ENCODE peak calls at places on chromosomes 2 and 18, in four cellular contexts. One of them, this sample, is unnamed.

GRCh38 chr2:129565710-129566109 is 413.8 kb upstream of the RAB6C start:
- DNase-seq in IMR-90: no peak
- DNase-seq in A549: no peak
- DNase-seq in K562: no peak
- DNase-seq in this sample: no peak

GRCh38 chr2:137969418-137969765 is 5.1 kb downstream of the HNMT start:
- DNase-seq in IMR-90: peak
- DNase-seq in A549: no peak
- DNase-seq in K562: no peak
- DNase-seq in this sample: no peak

GRCh38 chr2:238921681-238922319 is 73.9 kb downstream of the TWIST2 start:
- DNase-seq in IMR-90: no peak
- DNase-seq in A549: no peak
- DNase-seq in K562: no peak
- DNase-seq in this sample: no peak

GRCh38 chr2:144514731-144515424 is 5.0 kb downstream of the ZEB2 start:
- DNase-seq in IMR-90: no peak
- DNase-seq in A549: no peak
- DNase-seq in K562: peak
- DNase-seq in this sample: no peak

GRCh38 chr18:48292787-48293409 is 116.3 kb downstream of the ZBTB7C start:
- DNase-seq in IMR-90: no peak
- DNase-seq in A549: no peak
- DNase-seq in K562: no peak
- DNase-seq in this sample: no peak

GRCh38 chr2:177617849-177618248 is 225.3 kb downstream of the AGPS start:
- DNase-seq in IMR-90: no peak
- DNase-seq in A549: no peak
- DNase-seq in K562: no peak
- DNase-seq in this sample: no peak

GRCh38 chr2:212777020-212777491 is 238.5 kb upstream of the ERBB4 start:
- DNase-seq in IMR-90: peak
- DNase-seq in A549: peak
- DNase-seq in K562: peak
- DNase-seq in this sample: peak

GRCh38 chr2:180910831-180911665 is 69.4 kb upstream of the UBE2E3 start:
- DNase-seq in IMR-90: peak
- DNase-seq in A549: no peak
- DNase-seq in K562: no peak
- DNase-seq in this sample: no peak

GRCh38 chr2:171227066-171227782 is 66.5 kb upstream of the TLK1 start:
- DNase-seq in IMR-90: peak
- DNase-seq in A549: no peak
- DNase-seq in K562: no peak
- DNase-seq in this sample: no peak

GRCh38 chr2:230473378-230473777 is 57.4 kb downstream of the SP100 start:
- DNase-seq in IMR-90: no peak
- DNase-seq in A549: no peak
- DNase-seq in K562: no peak
- DNase-seq in this sample: no peak

GRCh38 chr2:218895326-218895725 is 14.7 kb downstream of the WNT10A start:
- DNase-seq in IMR-90: no peak
- DNase-seq in A549: no peak
- DNase-seq in K562: no peak
- DNase-seq in this sample: no peak

GRCh38 chr2:96180002-96180401 is 28.6 kb downstream of the STARD7 start:
- DNase-seq in IMR-90: no peak
- DNase-seq in A549: no peak
- DNase-seq in K562: no peak
- DNase-seq in this sample: no peak

GRCh38 chr2:219168526-219168925 is 1.3 kb downstream of the SLC23A3 start:
- DNase-seq in IMR-90: no peak
- DNase-seq in A549: no peak
- DNase-seq in K562: no peak
- DNase-seq in this sample: no peak

GRCh38 chr2:157936464-157936863 is 60.3 kb upstream of the ACVR1 start:
- DNase-seq in IMR-90: no peak
- DNase-seq in A549: no peak
- DNase-seq in K562: no peak
- DNase-seq in this sample: no peak

GRCh38 chr2:17754773-17755425 is 961 bp downstream of the GEN1 start:
- DNase-seq in IMR-90: no peak
- DNase-seq in A549: no peak
- DNase-seq in K562: peak
- DNase-seq in this sample: peak

GRCh38 chr2:102141915-102142828 is at the start of gene IL1R1:
- DNase-seq in IMR-90: peak
- DNase-seq in A549: peak
- DNase-seq in K562: peak
- DNase-seq in this sample: peak

GRCh38 chr2:20514596-20515269 is 67.9 kb downstream of the RHOB start:
- DNase-seq in IMR-90: peak
- DNase-seq in A549: no peak
- DNase-seq in K562: no peak
- DNase-seq in this sample: no peak

GRCh38 chr2:200288670-200289429 is 17.6 kb upstream of the SPATS2L start:
- DNase-seq in IMR-90: peak
- DNase-seq in A549: no peak
- DNase-seq in K562: no peak
- DNase-seq in this sample: no peak

GRCh38 chr2:8860239-8860638 is 22.8 kb upstream of the KIDINS220 start:
- DNase-seq in IMR-90: no peak
- DNase-seq in A549: no peak
- DNase-seq in K562: no peak
- DNase-seq in this sample: no peak

GRCh38 chr18:43571078-43571689 is 293.9 kb upstream of the SYT4 start:
- DNase-seq in IMR-90: peak
- DNase-seq in A549: peak
- DNase-seq in K562: peak
- DNase-seq in this sample: peak

GRCh38 chr2:99775585-99775984 is 285.8 kb upstream of the REV1 start:
- DNase-seq in IMR-90: peak
- DNase-seq in A549: no peak
- DNase-seq in K562: no peak
- DNase-seq in this sample: no peak

GRCh38 chr2:72326759-72327158 is 179.1 kb upstream of the CYP26B1 start:
- DNase-seq in IMR-90: no peak
- DNase-seq in A549: no peak
- DNase-seq in K562: peak
- DNase-seq in this sample: no peak

GRCh38 chr18:34342960-34343359 is 118.2 kb upstream of the NOL4 start:
- DNase-seq in IMR-90: peak
- DNase-seq in A549: no peak
- DNase-seq in K562: no peak
- DNase-seq in this sample: no peak

GRCh38 chr18:56662502-56662901 is 11.3 kb downstream of the WDR7 start:
- DNase-seq in IMR-90: no peak
- DNase-seq in A549: no peak
- DNase-seq in K562: no peak
- DNase-seq in this sample: no peak

GRCh38 chr2:65379721-65380171 is 52.7 kb downstream of the SPRED2 start:
- DNase-seq in IMR-90: no peak
- DNase-seq in A549: no peak
- DNase-seq in K562: no peak
- DNase-seq in this sample: peak

GRCh38 chr2:75574106-75574505 is 13.4 kb upstream of the EVA1A start:
- DNase-seq in IMR-90: peak
- DNase-seq in A549: no peak
- DNase-seq in K562: no peak
- DNase-seq in this sample: no peak

GRCh38 chr2:158795110-158795924 is at the start of gene DAPL1:
- DNase-seq in IMR-90: no peak
- DNase-seq in A549: no peak
- DNase-seq in K562: no peak
- DNase-seq in this sample: no peak

GRCh38 chr2:189204322-189204941 is 24.9 kb upstream of the COL5A2 start:
- DNase-seq in IMR-90: peak
- DNase-seq in A549: no peak
- DNase-seq in K562: no peak
- DNase-seq in this sample: no peak

GRCh38 chr2:18871430-18871829 is 282.1 kb upstream of the NT5C1B start:
- DNase-seq in IMR-90: no peak
- DNase-seq in A549: no peak
- DNase-seq in K562: no peak
- DNase-seq in this sample: no peak

GRCh38 chr2:85273732-85274731 is 53.8 kb downstream of the TGOLN2 start:
- DNase-seq in IMR-90: peak
- DNase-seq in A549: no peak
- DNase-seq in K562: peak
- DNase-seq in this sample: peak

GRCh38 chr18:29154196-29154757 is 977.3 kb upstream of the CDH2 start:
- DNase-seq in IMR-90: peak
- DNase-seq in A549: no peak
- DNase-seq in K562: no peak
- DNase-seq in this sample: no peak

DNA sequence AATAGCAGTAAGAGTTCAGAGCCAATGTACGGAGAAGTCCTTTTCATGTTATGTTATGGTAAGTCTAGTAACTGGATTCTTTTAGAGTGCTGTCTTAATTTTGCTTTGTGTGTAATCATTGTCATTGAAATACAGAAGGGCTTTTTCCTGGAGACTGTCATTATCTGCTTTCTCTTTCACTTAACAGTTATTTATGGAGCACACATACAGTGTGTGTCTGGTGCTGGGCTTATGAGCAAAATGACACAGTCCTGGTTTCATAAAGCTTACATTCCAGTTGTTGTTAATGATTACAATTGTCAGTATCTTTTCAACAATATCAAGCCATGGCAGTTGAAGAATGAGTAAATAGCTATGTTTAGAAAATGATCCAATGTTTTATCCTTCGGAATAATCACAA is 95.5 kb downstream of the CCDC102B start:
- DNase-seq in IMR-90: no peak
- DNase-seq in A549: no peak
- DNase-seq in K562: no peak
- DNase-seq in this sample: no peak
- TF ChIP-seq MAZ in IMR-90: no peak
- TF ChIP-seq MAZ in A549: no peak
- TF ChIP-seq MAZ in K562: no peak
- TF ChIP-seq MAZ in this sample: no peak

DNA sequence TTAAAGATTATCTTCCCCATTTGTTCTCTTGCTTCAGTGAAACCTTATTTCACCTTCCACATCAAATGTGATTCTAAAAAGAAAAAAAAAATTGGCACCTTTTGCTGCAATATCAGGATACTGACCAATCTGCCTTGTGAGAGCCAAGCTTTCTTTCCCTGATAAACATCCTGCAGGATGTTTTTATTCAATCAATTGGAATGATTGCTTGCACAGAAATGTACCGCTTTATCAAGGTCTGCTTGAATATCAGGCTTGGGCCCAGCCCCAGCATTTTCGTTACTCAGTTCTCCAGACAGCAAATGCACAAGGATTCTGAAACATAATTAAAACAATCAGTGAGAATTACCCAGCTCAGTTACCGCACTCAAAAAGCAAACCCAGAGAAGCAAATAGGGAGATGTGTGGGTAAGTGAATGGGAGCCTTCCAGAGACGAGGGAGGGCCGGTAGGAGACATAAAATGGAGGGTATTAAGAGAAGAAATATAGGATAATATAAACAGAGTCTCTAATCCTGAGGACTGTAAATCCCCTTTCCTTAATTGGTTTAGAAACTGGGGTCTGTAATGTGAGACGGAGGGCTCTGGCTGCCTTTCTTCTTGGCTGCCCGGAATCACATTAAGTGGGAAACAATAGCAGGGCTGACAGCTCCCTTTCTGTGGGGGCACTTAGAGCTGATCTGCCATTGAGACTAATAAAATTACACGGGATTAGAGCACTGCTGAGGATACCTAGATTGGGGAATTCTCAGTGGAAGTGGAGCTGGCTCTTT is 291.8 kb downstream of the ICOS start:
- DNase-seq in IMR-90: no peak
- DNase-seq in A549: no peak
- DNase-seq in K562: no peak
- DNase-seq in this sample: no peak
- TF ChIP-seq MAZ in IMR-90: no peak
- TF ChIP-seq MAZ in A549: no peak
- TF ChIP-seq MAZ in K562: no peak
- TF ChIP-seq MAZ in this sample: no peak

GRCh38 chr2:223415071-223415470 is 187.1 kb downstream of the SCG2 start:
- DNase-seq in IMR-90: no peak
- DNase-seq in A549: no peak
- DNase-seq in K562: no peak
- DNase-seq in this sample: no peak

GRCh38 chr2:223414646-223415045 is 187.5 kb downstream of the SCG2 start:
- DNase-seq in IMR-90: peak
- DNase-seq in A549: no peak
- DNase-seq in K562: no peak
- DNase-seq in this sample: no peak

GRCh38 chr2:223420048-223420447 is 182.1 kb downstream of the SCG2 start:
- DNase-seq in IMR-90: no peak
- DNase-seq in A549: no peak
- DNase-seq in K562: no peak
- DNase-seq in this sample: no peak

GRCh38 chr2:223418800-223419199 is 183.4 kb downstream of the SCG2 start:
- DNase-seq in IMR-90: no peak
- DNase-seq in A549: no peak
- DNase-seq in K562: no peak
- DNase-seq in this sample: no peak

GRCh38 chr2:223416826-223417610 is 185.1 kb downstream of the SCG2 start:
- DNase-seq in IMR-90: no peak
- DNase-seq in A549: no peak
- DNase-seq in K562: no peak
- DNase-seq in this sample: no peak
- TF ChIP-seq MAZ in IMR-90: no peak
- TF ChIP-seq MAZ in A549: no peak
- TF ChIP-seq MAZ in K562: no peak
- TF ChIP-seq MAZ in this sample: no peak

DNA sequence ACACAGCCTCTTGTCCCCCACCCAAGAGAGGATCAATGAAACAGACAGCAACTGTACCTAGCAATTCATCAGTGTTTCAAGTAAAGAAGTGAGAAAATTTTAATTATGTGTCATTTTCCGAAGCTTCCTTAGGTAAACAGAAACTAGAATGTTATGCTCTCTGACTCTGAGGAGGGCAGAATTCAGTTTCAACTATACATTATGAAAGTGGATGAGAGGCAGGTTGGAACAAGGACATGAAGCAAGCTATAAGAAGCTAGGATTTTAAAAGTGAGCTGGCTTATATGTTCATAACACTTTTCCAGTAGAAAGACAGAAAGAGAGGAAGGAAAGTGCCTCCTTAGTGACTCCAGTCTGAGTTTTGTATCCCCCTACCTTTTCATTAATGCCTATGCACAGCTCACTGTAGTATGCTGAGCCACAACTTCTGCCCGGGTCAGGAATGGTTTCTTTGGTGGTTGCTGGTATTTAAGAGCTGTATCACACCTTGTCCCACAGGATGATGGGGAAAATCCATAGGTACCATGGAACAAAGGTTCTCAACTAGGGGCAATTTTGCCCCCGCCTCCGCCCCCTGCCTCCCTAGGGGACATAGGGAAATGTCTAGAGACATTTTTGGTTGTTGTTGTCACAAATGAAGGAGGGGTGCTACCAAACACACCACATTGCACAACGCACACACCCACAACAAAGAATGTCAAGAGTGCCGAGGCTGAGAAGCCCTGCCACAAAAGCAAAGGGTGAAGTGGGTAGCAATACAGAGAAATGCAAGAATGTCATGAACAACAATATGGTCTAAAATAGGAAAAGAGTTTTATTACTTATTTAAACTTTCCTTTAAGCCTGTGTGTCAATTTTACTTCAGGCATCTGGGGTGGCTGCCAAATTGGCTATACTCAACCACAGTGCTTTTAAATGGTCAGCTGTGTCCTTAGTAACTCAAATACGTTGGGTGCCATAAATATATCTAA is 161.0 kb upstream of the ZFP36L2 start:
- DNase-seq in IMR-90: peak
- DNase-seq in A549: no peak
- DNase-seq in K562: no peak
- DNase-seq in this sample: no peak
- TF ChIP-seq MAZ in IMR-90: no peak
- TF ChIP-seq MAZ in A549: no peak
- TF ChIP-seq MAZ in K562: no peak
- TF ChIP-seq MAZ in this sample: no peak

This sample was measured in HepG2.